ENCODE peak calls at places on chromosomes 12 and 14, in six cellular contexts. One of them, this sample, is unnamed.

GRCh38 chr14:100146548-100147091 is 12.8 kb downstream of the DEGS2 start:
- DNase-seq in cardiac muscle cell: no peak
- DNase-seq in A549: no peak
- DNase-seq in fibroblast of lung: no peak
- DNase-seq in neural progenitor cell: no peak
- DNase-seq in right atrium auricular region: no peak
- DNase-seq in this sample: no peak

GRCh38 chr14:37901978-37902377 is 305.7 kb upstream of the SSTR1 start:
- DNase-seq in cardiac muscle cell: no peak
- DNase-seq in A549: no peak
- DNase-seq in fibroblast of lung: peak; percentile 71
- DNase-seq in neural progenitor cell: no peak
- DNase-seq in right atrium auricular region: no peak
- DNase-seq in this sample: no peak

GRCh38 chr14:59454131-59454530 is 11.0 kb downstream of the GPR135 start:
- DNase-seq in cardiac muscle cell: peak; percentile 94
- DNase-seq in A549: no peak
- DNase-seq in fibroblast of lung: peak; percentile 96
- DNase-seq in neural progenitor cell: no peak
- DNase-seq in right atrium auricular region: peak; percentile 73
- DNase-seq in this sample: no peak

GRCh38 chr12:2345902-2346301 is 293.1 kb downstream of the CACNA1C start:
- DNase-seq in cardiac muscle cell: no peak
- DNase-seq in A549: no peak
- DNase-seq in fibroblast of lung: no peak
- DNase-seq in neural progenitor cell: no peak
- DNase-seq in right atrium auricular region: no peak
- DNase-seq in this sample: peak; percentile 35

GRCh38 chr12:71164877-71165197 is 7.0 kb upstream of the TSPAN8 start:
- DNase-seq in cardiac muscle cell: no peak
- DNase-seq in A549: no peak
- DNase-seq in fibroblast of lung: no peak
- DNase-seq in neural progenitor cell: no peak
- DNase-seq in right atrium auricular region: no peak
- DNase-seq in this sample: no peak

GRCh38 chr14:36655963-36656768 is 5.5 kb upstream of the PAX9 start:
- DNase-seq in cardiac muscle cell: no peak
- DNase-seq in A549: peak; percentile 66
- DNase-seq in fibroblast of lung: no peak
- DNase-seq in neural progenitor cell: peak; percentile 90
- DNase-seq in right atrium auricular region: no peak
- DNase-seq in this sample: no peak

GRCh38 chr12:113437729-113438100 is 15.5 kb downstream of the SDSL start:
- DNase-seq in cardiac muscle cell: no peak
- DNase-seq in A549: no peak
- DNase-seq in fibroblast of lung: no peak
- DNase-seq in neural progenitor cell: no peak
- DNase-seq in right atrium auricular region: no peak
- DNase-seq in this sample: no peak

GRCh38 chr14:89279649-89280232 is 137.3 kb downstream of the FOXN3 start:
- DNase-seq in cardiac muscle cell: no peak
- DNase-seq in A549: no peak
- DNase-seq in fibroblast of lung: no peak
- DNase-seq in neural progenitor cell: no peak
- DNase-seq in right atrium auricular region: no peak
- DNase-seq in this sample: no peak

GRCh38 chr14:30064454-30064853 is 136.8 kb upstream of the PRKD1 start:
- DNase-seq in cardiac muscle cell: peak; percentile 22
- DNase-seq in A549: no peak
- DNase-seq in fibroblast of lung: no peak
- DNase-seq in neural progenitor cell: no peak
- DNase-seq in right atrium auricular region: no peak
- DNase-seq in this sample: no peak

GRCh38 chr14:99479903-99480855 is 480 bp downstream of the SETD3 start:
- DNase-seq in cardiac muscle cell: peak; percentile 67
- DNase-seq in A549: peak; percentile 72
- DNase-seq in fibroblast of lung: peak; percentile 46
- DNase-seq in neural progenitor cell: peak; percentile 75
- DNase-seq in right atrium auricular region: peak; percentile 70
- DNase-seq in this sample: peak; percentile 81

GRCh38 chr12:2844786-2845185 is 10.0 kb upstream of the NRIP2 start:
- DNase-seq in cardiac muscle cell: no peak
- DNase-seq in A549: no peak
- DNase-seq in fibroblast of lung: no peak
- DNase-seq in neural progenitor cell: peak; percentile 35
- DNase-seq in right atrium auricular region: no peak
- DNase-seq in this sample: no peak

GRCh38 chr12:116389990-116390655 is 112.6 kb upstream of the MED13L start:
- DNase-seq in cardiac muscle cell: peak; percentile 94
- DNase-seq in A549: peak; percentile 64
- DNase-seq in fibroblast of lung: peak; percentile 96
- DNase-seq in neural progenitor cell: no peak
- DNase-seq in right atrium auricular region: no peak
- DNase-seq in this sample: no peak

GRCh38 chr14:100524933-100525243 is 62.3 kb downstream of the BEGAIN start:
- DNase-seq in cardiac muscle cell: no peak
- DNase-seq in A549: peak; percentile 41
- DNase-seq in fibroblast of lung: peak; percentile 9
- DNase-seq in neural progenitor cell: peak; percentile 81
- DNase-seq in right atrium auricular region: peak; percentile 44
- DNase-seq in this sample: no peak

GRCh38 chr12:119720349-119720748 is 52.4 kb downstream of the PRKAB1 start:
- DNase-seq in cardiac muscle cell: no peak
- DNase-seq in A549: no peak
- DNase-seq in fibroblast of lung: no peak
- DNase-seq in neural progenitor cell: no peak
- DNase-seq in right atrium auricular region: no peak
- DNase-seq in this sample: no peak

GRCh38 chr12:1289371-1290155 is 298.5 kb downstream of the ERC1 start:
- DNase-seq in cardiac muscle cell: no peak
- DNase-seq in A549: no peak
- DNase-seq in fibroblast of lung: no peak
- DNase-seq in neural progenitor cell: no peak
- DNase-seq in right atrium auricular region: no peak
- DNase-seq in this sample: no peak

GRCh38 chr12:85626031-85626781 is 210.0 kb downstream of the RASSF9 start:
- DNase-seq in cardiac muscle cell: peak; percentile 90
- DNase-seq in A549: no peak
- DNase-seq in fibroblast of lung: peak; percentile 86
- DNase-seq in neural progenitor cell: no peak
- DNase-seq in right atrium auricular region: no peak
- DNase-seq in this sample: no peak

GRCh38 chr12:118061876-118062791 is 1.2 kb upstream of the WSB2 start:
- DNase-seq in cardiac muscle cell: peak; percentile 66
- DNase-seq in A549: peak; percentile 73
- DNase-seq in fibroblast of lung: peak; percentile 61
- DNase-seq in neural progenitor cell: peak; percentile 70
- DNase-seq in right atrium auricular region: no peak
- DNase-seq in this sample: peak; percentile 77

GRCh38 chr12:4288296-4289019 is 14.9 kb downstream of the CCND2 start:
- DNase-seq in cardiac muscle cell: no peak
- DNase-seq in A549: no peak
- DNase-seq in fibroblast of lung: no peak
- DNase-seq in neural progenitor cell: no peak
- DNase-seq in right atrium auricular region: peak; percentile 47
- DNase-seq in this sample: no peak

GRCh38 chr12:46473634-46474201 is 101.1 kb upstream of the SLC38A2 start:
- DNase-seq in cardiac muscle cell: peak; percentile 96
- DNase-seq in A549: peak; percentile 86
- DNase-seq in fibroblast of lung: peak; percentile 95
- DNase-seq in neural progenitor cell: no peak
- DNase-seq in right atrium auricular region: peak; percentile 87
- DNase-seq in this sample: peak; percentile 81

GRCh38 chr12:109582636-109583035 is 9.0 kb downstream of the MVK start:
- DNase-seq in cardiac muscle cell: no peak
- DNase-seq in A549: no peak
- DNase-seq in fibroblast of lung: no peak
- DNase-seq in neural progenitor cell: peak; percentile 31
- DNase-seq in right atrium auricular region: no peak
- DNase-seq in this sample: no peak

GRCh38 chr14:81331229-81332026 is 68.7 kb downstream of the STON2 start:
- DNase-seq in cardiac muscle cell: no peak
- DNase-seq in A549: no peak
- DNase-seq in fibroblast of lung: no peak
- DNase-seq in neural progenitor cell: peak; percentile 48
- DNase-seq in right atrium auricular region: no peak
- DNase-seq in this sample: no peak

GRCh38 chr14:64703393-64704144 is 655 bp upstream of the PLEKHG3 start:
- DNase-seq in cardiac muscle cell: peak; percentile 46
- DNase-seq in A549: no peak
- DNase-seq in fibroblast of lung: no peak
- DNase-seq in neural progenitor cell: peak; percentile 78
- DNase-seq in right atrium auricular region: no peak
- DNase-seq in this sample: peak; percentile 62

GRCh38 chr12:76272292-76272691 is 75.9 kb downstream of the BBS10 start:
- DNase-seq in cardiac muscle cell: no peak
- DNase-seq in A549: no peak
- DNase-seq in fibroblast of lung: no peak
- DNase-seq in neural progenitor cell: no peak
- DNase-seq in right atrium auricular region: no peak
- DNase-seq in this sample: no peak

GRCh38 chr12:85632390-85632789 is 203.8 kb downstream of the RASSF9 start:
- DNase-seq in cardiac muscle cell: peak; percentile 59
- DNase-seq in A549: no peak
- DNase-seq in fibroblast of lung: peak; percentile 28
- DNase-seq in neural progenitor cell: no peak
- DNase-seq in right atrium auricular region: no peak
- DNase-seq in this sample: no peak

GRCh38 chr12:41013921-41014642 is 174.0 kb upstream of the PDZRN4 start:
- DNase-seq in cardiac muscle cell: peak; percentile 2
- DNase-seq in A549: no peak
- DNase-seq in fibroblast of lung: no peak
- DNase-seq in neural progenitor cell: no peak
- DNase-seq in right atrium auricular region: no peak
- DNase-seq in this sample: no peak

GRCh38 chr14:80325112-80325511 is 113.8 kb upstream of the DIO2 start:
- DNase-seq in cardiac muscle cell: no peak
- DNase-seq in A549: no peak
- DNase-seq in fibroblast of lung: no peak
- DNase-seq in neural progenitor cell: no peak
- DNase-seq in right atrium auricular region: no peak
- DNase-seq in this sample: no peak

GRCh38 chr14:100556936-100557505 is 30.2 kb downstream of the BEGAIN start:
- DNase-seq in cardiac muscle cell: no peak
- DNase-seq in A549: no peak
- DNase-seq in fibroblast of lung: no peak
- DNase-seq in neural progenitor cell: no peak
- DNase-seq in right atrium auricular region: no peak
- DNase-seq in this sample: no peak

GRCh38 chr12:118185602-118186397 is 49.9 kb downstream of the PEBP1 start:
- DNase-seq in cardiac muscle cell: no peak
- DNase-seq in A549: no peak
- DNase-seq in fibroblast of lung: no peak
- DNase-seq in neural progenitor cell: no peak
- DNase-seq in right atrium auricular region: no peak
- DNase-seq in this sample: no peak

GRCh38 chr12:31265722-31266121 is 60.2 kb downstream of the SINHCAF start:
- DNase-seq in cardiac muscle cell: no peak
- DNase-seq in A549: no peak
- DNase-seq in fibroblast of lung: no peak
- DNase-seq in neural progenitor cell: no peak
- DNase-seq in right atrium auricular region: no peak
- DNase-seq in this sample: no peak
- TF ChIP-seq CTCF in cardiac muscle cell: no peak
- TF ChIP-seq CTCF in A549: no peak
- TF ChIP-seq CTCF in fibroblast of lung: no peak
- TF ChIP-seq CTCF in neural progenitor cell: no peak
- TF ChIP-seq CTCF in right atrium auricular region: no peak
- TF ChIP-seq CTCF in this sample: no peak

DNA sequence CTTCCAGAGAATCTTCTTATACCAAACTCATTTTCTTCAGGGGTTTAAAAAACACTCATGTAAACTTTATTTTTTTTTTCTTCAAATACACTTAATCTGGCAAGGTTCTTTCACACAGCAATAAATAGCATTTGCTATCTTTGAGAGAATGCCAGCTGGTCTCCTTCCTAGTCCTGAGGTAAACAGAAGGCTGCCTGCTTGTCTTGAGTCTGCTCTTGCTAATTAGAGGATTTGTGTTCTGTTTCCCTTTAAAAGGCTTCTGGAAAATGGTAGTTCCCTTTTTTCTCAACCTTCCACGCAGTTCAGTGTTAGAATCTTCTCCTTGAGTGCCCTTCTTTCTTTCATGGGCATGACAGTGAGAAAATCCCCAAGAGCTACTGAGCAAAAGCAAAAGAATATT is 92.3 kb upstream of the DCN start:
- DNase-seq in cardiac muscle cell: peak; percentile 73
- DNase-seq in A549: no peak
- DNase-seq in fibroblast of lung: peak; percentile 90
- DNase-seq in neural progenitor cell: peak; percentile 46
- DNase-seq in right atrium auricular region: no peak
- DNase-seq in this sample: no peak
- H3K27ac ChIP-seq in cardiac muscle cell: peak overlapping the region; percentile 47
- H3K27ac ChIP-seq in A549: no peak overlapping the region
- H3K27ac ChIP-seq in fibroblast of lung: no peak overlapping the region
- H3K27ac ChIP-seq in neural progenitor cell: peak overlapping the region; percentile 59
- H3K27ac ChIP-seq in right atrium auricular region: peak overlapping the region; percentile 73
- H3K27ac ChIP-seq in this sample: peak overlapping the region; percentile 39

GRCh38 chr12:62813031-62813829 is 121.7 kb downstream of the PPM1H start:
- DNase-seq in cardiac muscle cell: peak; percentile 87
- DNase-seq in A549: peak; percentile 58
- DNase-seq in fibroblast of lung: peak; percentile 74
- DNase-seq in neural progenitor cell: peak; percentile 87
- DNase-seq in right atrium auricular region: peak; percentile 65
- DNase-seq in this sample: no peak
- H3K4me3 ChIP-seq in cardiac muscle cell: no peak overlapping the region
- H3K4me3 ChIP-seq in A549: no peak overlapping the region
- H3K4me3 ChIP-seq in fibroblast of lung: no peak overlapping the region
- H3K4me3 ChIP-seq in neural progenitor cell: no peak overlapping the region
- H3K4me3 ChIP-seq in right atrium auricular region: no peak overlapping the region
- H3K4me3 ChIP-seq in this sample: peak overlapping the region; percentile 53

GRCh38 chr12:8680533-8680932 is 17.3 kb upstream of the RIMKLB start:
- DNase-seq in cardiac muscle cell: no peak
- DNase-seq in A549: no peak
- DNase-seq in fibroblast of lung: no peak
- DNase-seq in neural progenitor cell: no peak
- DNase-seq in right atrium auricular region: no peak
- DNase-seq in this sample: no peak
- TF ChIP-seq CTCF in cardiac muscle cell: peak; percentile 8
- TF ChIP-seq CTCF in A549: no peak
- TF ChIP-seq CTCF in fibroblast of lung: no peak
- TF ChIP-seq CTCF in neural progenitor cell: peak; percentile 23
- TF ChIP-seq CTCF in right atrium auricular region: no peak
- TF ChIP-seq CTCF in this sample: no peak